ENCODE peak calls at places on chromosomes 13 and 19, in four cellular contexts. O is AG10803, N is BJ, K is PC-3. V is an unnamed sample.

GRCh38 chr13:112451512-112452379 is 75.6 kb downstream of the SPACA7 start:
- DNase-seq in O (no peak), N (no peak), K (no peak), V (no peak)

GRCh38 chr13:85411608-85412007 is 387.6 kb downstream of the SLITRK6 start:
- DNase-seq in O (no peak), N (no peak), K (no peak), V (no peak)

GRCh38 chr13:110275931-110276552 is 30.9 kb downstream of the COL4A1 start:
- DNase-seq in O (peak), N (no peak), K (no peak), V (no peak)

GRCh38 chr13:74452176-74452575 is 318.0 kb upstream of the KLF12 start:
- DNase-seq in O (no peak), N (no peak), K (no peak), V (no peak)

GRCh38 chr19:5557691-5558090 is 10.1 kb downstream of the TINCR start:
- DNase-seq in O (no peak), N (no peak), K (no peak), V (no peak)

GRCh38 chr19:9917322-9917721 is 19.0 kb downstream of the OLFM2 start:
- DNase-seq in O (peak), N (no peak), K (peak), V (no peak)

GRCh38 chr19:10887616-10888367 is 16.4 kb downstream of the CARM1 start:
- DNase-seq in O (no peak), N (no peak), K (no peak), V (no peak)

GRCh38 chr19:29320076-29320475 is 107.1 kb upstream of the UQCRFS1 start:
- DNase-seq in O (no peak), N (no peak), K (no peak), V (no peak)

GRCh38 chr19:8988204-8988603 is 22.0 kb downstream of the MUC16 start:
- DNase-seq in O (no peak), N (no peak), K (peak), V (no peak)

GRCh38 chr13:110525328-110526319 is 35.9 kb downstream of the RAB20 start:
- DNase-seq in O (no peak), N (no peak), K (no peak), V (no peak)

GRCh38 chr19:29831041-29831548 is 19.3 kb downstream of the CCNE1 start:
- DNase-seq in O (no peak), N (no peak), K (peak), V (no peak)

GRCh38 chr13:28492527-28493367 is 2.2 kb downstream of the FLT1 start:
- DNase-seq in O (no peak), N (peak), K (no peak), V (no peak)

GRCh38 chr19:49744946-49745381 is 18.1 kb downstream of the TSKS start:
- DNase-seq in O (no peak), N (no peak), K (no peak), V (no peak)

GRCh38 chr13:99517577-99517976 is 16.3 kb downstream of the TM9SF2 start:
- DNase-seq in O (no peak), N (no peak), K (peak), V (no peak)

GRCh38 chr13:26867451-26868067 is 107.0 kb upstream of the GPR12 start:
- DNase-seq in O (peak), N (no peak), K (peak), V (no peak)

GRCh38 chr19:18280247-18281081 is 958 bp downstream of the JUND start:
- DNase-seq in O (peak), N (no peak), K (peak), V (no peak)

GRCh38 chr13:36344886-36345437 is 1.2 kb downstream of the SPART start:
- DNase-seq in O (no peak), N (no peak), K (no peak), V (no peak)

GRCh38 chr13:32136061-32136460 is 104.5 kb downstream of the FRY start:
- DNase-seq in O (no peak), N (no peak), K (no peak), V (no peak)

GRCh38 chr13:112822851-112823250 is 133.0 kb downstream of the ATP11A start:
- DNase-seq in O (no peak), N (no peak), K (no peak), V (no peak)

GRCh38 chr19:8320564-8321066 is 560 bp downstream of the NDUFA7 start:
- DNase-seq in O (no peak), N (no peak), K (no peak), V (no peak)

GRCh38 chr19:3411636-3412035 is 45.3 kb downstream of the NFIC start:
- DNase-seq in O (no peak), N (no peak), K (no peak), V (no peak)

GRCh38 chr13:82356667-82357066 is 1525.6 kb downstream of the SLITRK1 start:
- DNase-seq in O (peak), N (no peak), K (peak), V (no peak)

GRCh38 chr19:50486823-50487515 is 10.3 kb upstream of the GARIN5A start:
- DNase-seq in O (peak), N (no peak), K (peak), V (no peak)

GRCh38 chr19:4916292-4917082 is 7.2 kb downstream of the UHRF1 start:
- DNase-seq in O (no peak), N (no peak), K (no peak), V (no peak)

GRCh38 chr19:47021536-47022139 is 2.0 kb downstream of the NPAS1 start:
- DNase-seq in O (peak), N (no peak), K (no peak), V (no peak)

GRCh38 chr13:94248454-94249233 is 230.8 kb downstream of the DCT start:
- DNase-seq in O (no peak), N (no peak), K (no peak), V (no peak)

GRCh38 chr13:32587014-32587773 is 942 bp downstream of the PDS5B start:
- DNase-seq in O (peak), N (no peak), K (peak), V (no peak)

GRCh38 chr13:24737042-24737441 is 26.9 kb upstream of the RNF17 start:
- DNase-seq in O (no peak), N (no peak), K (no peak), V (no peak)

GRCh38 chr19:16266586-16266942 is 58.1 kb upstream of the KLF2 start:
- DNase-seq in O (no peak), N (no peak), K (no peak), V (no peak)

GRCh38 chr13:47934371-47934770 is 66.7 kb downstream of the SUCLA2 start:
- DNase-seq in O (no peak), N (no peak), K (no peak), V (no peak)

GRCh38 chr13:78714717-78715116 is 55.8 kb upstream of the OBI1 start:
- DNase-seq in O (no peak), N (no peak), K (no peak), V (no peak)

V was measured in AG04449.